ENCODE peak calls at places on chromosomes 5 and 9, in six cellular contexts. W, C, O, S, Z and I are unnamed samples.

GRCh38 chr9:3578786-3579185 is 53.0 kb upstream of the RFX3 start:
- DNase-seq in Z (no peak), O (no peak), S (no peak), W (no peak), C (peak), I (no peak)

GRCh38 chr5:60023255-60023654 is 129.7 kb upstream of the PDE4D start:
- DNase-seq in Z (no peak), S (no peak), C (no peak), O (no peak), W (no peak), I (no peak)

GRCh38 chr5:42840279-42840678 is 28.6 kb upstream of the SELENOP start:
- DNase-seq in W (peak), S (peak), C (peak), O (peak), Z (peak), I (peak)

GRCh38 chr9:133717113-133718031 is 20.8 kb downstream of the SARDH start:
- DNase-seq in Z (no peak), O (no peak), W (peak), S (peak), C (no peak), I (no peak)

GRCh38 chr9:86675805-86676204 is 271.5 kb downstream of the GAS1 start:
- DNase-seq in S (no peak), Z (no peak), W (no peak), O (no peak), C (no peak), I (no peak)

GRCh38 chr5:64566531-64566930 is 60.7 kb downstream of the RGS7BP start:
- DNase-seq in W (no peak), C (no peak), Z (no peak), O (no peak), S (no peak), I (no peak)

GRCh38 chr5:1385395-1386273 is 40.7 kb upstream of the CLPTM1L start:
- DNase-seq in W (peak), Z (peak), O (peak), S (peak), C (peak), I (peak)

GRCh38 chr9:100324594-100325200 is 28.0 kb downstream of the TEX10 start:
- DNase-seq in W (no peak), O (no peak), S (no peak), Z (no peak), C (peak), I (no peak)

GRCh38 chr9:34322899-34323591 is 6.0 kb downstream of the KIF24 start:
- DNase-seq in O (no peak), S (no peak), C (no peak), Z (no peak), W (no peak), I (no peak)

GRCh38 chr5:33659526-33660169 is 218.9 kb downstream of the TARS1 start:
- DNase-seq in S (no peak), W (no peak), Z (no peak), O (no peak), C (no peak), I (no peak)

GRCh38 chr5:143879646-143880045 is 67.7 kb downstream of the HMHB1 start:
- DNase-seq in C (no peak), S (no peak), Z (no peak), W (no peak), O (no peak), I (no peak)

GRCh38 chr5:100900142-100900795 is 2.8 kb downstream of the ST8SIA4 start:
- DNase-seq in S (peak), O (peak), W (no peak), C (peak), Z (no peak), I (peak)

GRCh38 chr5:98099448-98100105 is 673.9 kb upstream of the RGMB start:
- DNase-seq in Z (no peak), O (no peak), W (no peak), S (no peak), C (no peak), I (no peak)

GRCh38 chr5:1285883-1286291 is 9.0 kb downstream of the TERT start:
- DNase-seq in S (no peak), C (no peak), O (no peak), Z (no peak), W (no peak), I (no peak)

GRCh38 chr5:39605966-39606591 is 181.3 kb upstream of the DAB2 start:
- DNase-seq in Z (no peak), W (no peak), C (no peak), S (no peak), O (no peak), I (no peak)

GRCh38 chr5:181234455-181235306 is 9.0 kb downstream of the RACK1 start:
- DNase-seq in Z (no peak), C (peak), O (no peak), W (no peak), S (no peak), I (no peak)
- TF ChIP-seq POLR2A in Z (no peak), C (peak), O (no peak), W (no peak), S (no peak), I (no peak)

GRCh38 chr9:122264360-122265264 is at the start of the genes MRRF and RBM18:
- DNase-seq in W (peak), Z (peak), O (peak), S (peak), C (peak), I (peak)
- TF ChIP-seq CTCF in W (no peak), Z (no peak), O (no peak), S (no peak), C (no peak), I (no peak)

DNA sequence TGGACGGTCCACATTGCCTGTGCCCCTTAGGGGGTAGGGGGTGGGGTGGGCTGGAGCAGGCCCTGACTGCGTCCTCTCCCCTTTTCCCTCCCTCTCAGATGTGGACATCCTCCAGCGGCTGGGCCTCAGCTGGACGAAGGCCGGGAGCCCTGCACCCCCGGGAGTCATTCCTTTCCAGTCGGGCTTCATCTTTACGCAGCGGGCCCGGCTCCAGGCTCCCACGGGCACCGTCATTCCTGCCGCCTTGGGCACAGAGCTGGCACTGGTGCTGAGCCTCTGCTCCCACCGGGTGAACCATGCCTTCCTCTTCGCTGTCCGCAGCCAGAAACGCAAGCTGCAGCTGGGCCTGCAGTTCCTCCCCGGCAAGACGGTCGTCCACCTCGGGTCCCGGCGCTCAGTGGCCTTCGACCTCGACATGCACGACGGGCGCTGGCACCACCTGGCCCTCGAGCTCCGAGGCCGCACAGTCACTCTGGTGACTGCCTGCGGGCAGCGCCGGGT is 12.3 kb downstream of the COL27A1 start:
- DNase-seq in Z (no peak), C (no peak), W (no peak), S (no peak), O (no peak), I (no peak)
- TF ChIP-seq POLR2A in Z (no peak), C (no peak), W (no peak), S (no peak), O (no peak), I (no peak)

GRCh38 chr5:149151717-149152116 is 10.4 kb downstream of the ABLIM3 start:
- DNase-seq in W (no peak), C (no peak), Z (no peak), O (no peak), S (no peak), I (no peak)
- TF ChIP-seq CTCF in W (no peak), C (peak), Z (no peak), O (no peak), S (no peak), I (no peak)

GRCh38 chr5:173963867-173964429 is 25.0 kb upstream of the C5orf47 start:
- DNase-seq in Z (peak), W (no peak), S (no peak), O (peak), C (no peak), I (no peak)
- TF ChIP-seq POLR2A in Z (no peak), W (no peak), S (no peak), O (peak), C (no peak), I (no peak)

GRCh38 chr5:55855509-55855908 is 4.4 kb downstream of the IL31RA start:
- DNase-seq in W (no peak), S (no peak), Z (no peak), C (peak), O (no peak), I (no peak)
- TF ChIP-seq CTCF in W (no peak), S (no peak), Z (no peak), C (peak), O (no peak), I (no peak)